ENCODE peak calls at places on chromosomes 12 and 14, in five cellular contexts. One of them, this sample, is unnamed.
A peak's percentile ranks its signal among the peaks of the same experiment; 100 is the strongest.

GRCh38 chr12:117936722-117937484 is 31.9 kb downstream of the KSR2 start:
- DNase-seq in MM.1S: no peak
- DNase-seq in fibroblast of lung: no peak
- DNase-seq in kidney: no peak
- DNase-seq in stimulated activated CD4-positive, alpha-beta T cell treated with anti-CD3 and anti-CD28 coated beads, Interleukin-4, amount 100 ng/mL, for 48 hours: no peak
- DNase-seq in this sample: no peak

GRCh38 chr12:108327621-108328371 is 11.3 kb downstream of the CMKLR1 start:
- DNase-seq in MM.1S: no peak
- DNase-seq in kidney: no peak
- DNase-seq in fibroblast of lung: no peak
- DNase-seq in stimulated activated CD4-positive, alpha-beta T cell treated with anti-CD3 and anti-CD28 coated beads, Interleukin-4, amount 100 ng/mL, for 48 hours: no peak
- DNase-seq in this sample: no peak

GRCh38 chr14:54117401-54117800 is 160.8 kb upstream of the BMP4 start:
- DNase-seq in fibroblast of lung: no peak
- DNase-seq in MM.1S: no peak
- DNase-seq in kidney: no peak
- DNase-seq in stimulated activated CD4-positive, alpha-beta T cell treated with anti-CD3 and anti-CD28 coated beads, Interleukin-4, amount 100 ng/mL, for 48 hours: no peak
- DNase-seq in this sample: no peak

GRCh38 chr12:12278899-12279298 is 12.1 kb upstream of the LRP6 start:
- DNase-seq in kidney: no peak
- DNase-seq in fibroblast of lung: peak; percentile 30
- DNase-seq in stimulated activated CD4-positive, alpha-beta T cell treated with anti-CD3 and anti-CD28 coated beads, Interleukin-4, amount 100 ng/mL, for 48 hours: no peak
- DNase-seq in MM.1S: no peak
- DNase-seq in this sample: no peak

GRCh38 chr12:122111070-122111750 is 32.7 kb downstream of the MLXIP start:
- DNase-seq in kidney: no peak
- DNase-seq in stimulated activated CD4-positive, alpha-beta T cell treated with anti-CD3 and anti-CD28 coated beads, Interleukin-4, amount 100 ng/mL, for 48 hours: no peak
- DNase-seq in fibroblast of lung: no peak
- DNase-seq in MM.1S: no peak
- DNase-seq in this sample: no peak

GRCh38 chr14:65211341-65211987 is 109.1 kb upstream of the MAX start:
- DNase-seq in MM.1S: no peak
- DNase-seq in fibroblast of lung: peak; percentile 85
- DNase-seq in stimulated activated CD4-positive, alpha-beta T cell treated with anti-CD3 and anti-CD28 coated beads, Interleukin-4, amount 100 ng/mL, for 48 hours: no peak
- DNase-seq in kidney: no peak
- DNase-seq in this sample: no peak

GRCh38 chr12:57631566-57632368 is 1.2 kb downstream of the B4GALNT1 start:
- DNase-seq in stimulated activated CD4-positive, alpha-beta T cell treated with anti-CD3 and anti-CD28 coated beads, Interleukin-4, amount 100 ng/mL, for 48 hours: no peak
- DNase-seq in MM.1S: no peak
- DNase-seq in fibroblast of lung: no peak
- DNase-seq in kidney: peak; percentile 74
- DNase-seq in this sample: no peak

GRCh38 chr14:100554082-100554677 is 33.0 kb downstream of the BEGAIN start:
- DNase-seq in kidney: no peak
- DNase-seq in MM.1S: no peak
- DNase-seq in fibroblast of lung: no peak
- DNase-seq in stimulated activated CD4-positive, alpha-beta T cell treated with anti-CD3 and anti-CD28 coated beads, Interleukin-4, amount 100 ng/mL, for 48 hours: no peak
- DNase-seq in this sample: no peak

GRCh38 chr14:68309121-68309520 is 483.7 kb downstream of the ZFP36L1 start:
- DNase-seq in stimulated activated CD4-positive, alpha-beta T cell treated with anti-CD3 and anti-CD28 coated beads, Interleukin-4, amount 100 ng/mL, for 48 hours: no peak
- DNase-seq in kidney: no peak
- DNase-seq in fibroblast of lung: no peak
- DNase-seq in MM.1S: no peak
- DNase-seq in this sample: no peak

GRCh38 chr12:110577717-110578521 is 5.2 kb downstream of the PPTC7 start:
- DNase-seq in kidney: no peak
- DNase-seq in MM.1S: no peak
- DNase-seq in stimulated activated CD4-positive, alpha-beta T cell treated with anti-CD3 and anti-CD28 coated beads, Interleukin-4, amount 100 ng/mL, for 48 hours: no peak
- DNase-seq in fibroblast of lung: peak; percentile 91
- DNase-seq in this sample: no peak

GRCh38 chr14:92719890-92720323 is 28.5 kb downstream of the LGMN start:
- DNase-seq in kidney: no peak
- DNase-seq in stimulated activated CD4-positive, alpha-beta T cell treated with anti-CD3 and anti-CD28 coated beads, Interleukin-4, amount 100 ng/mL, for 48 hours: no peak
- DNase-seq in MM.1S: no peak
- DNase-seq in fibroblast of lung: no peak
- DNase-seq in this sample: no peak

GRCh38 chr12:76237086-76237701 is 111.0 kb downstream of the BBS10 start:
- DNase-seq in MM.1S: no peak
- DNase-seq in fibroblast of lung: no peak
- DNase-seq in stimulated activated CD4-positive, alpha-beta T cell treated with anti-CD3 and anti-CD28 coated beads, Interleukin-4, amount 100 ng/mL, for 48 hours: no peak
- DNase-seq in kidney: no peak
- DNase-seq in this sample: no peak

GRCh38 chr12:57161491-57161890 is 14.1 kb upstream of the LRP1-AS start:
- DNase-seq in fibroblast of lung: no peak
- DNase-seq in stimulated activated CD4-positive, alpha-beta T cell treated with anti-CD3 and anti-CD28 coated beads, Interleukin-4, amount 100 ng/mL, for 48 hours: no peak
- DNase-seq in kidney: no peak
- DNase-seq in MM.1S: no peak
- DNase-seq in this sample: no peak

GRCh38 chr12:89544730-89545184 is 18.9 kb upstream of the POC1B start:
- DNase-seq in kidney: peak; percentile 77
- DNase-seq in stimulated activated CD4-positive, alpha-beta T cell treated with anti-CD3 and anti-CD28 coated beads, Interleukin-4, amount 100 ng/mL, for 48 hours: no peak
- DNase-seq in fibroblast of lung: peak; percentile 50
- DNase-seq in MM.1S: no peak
- DNase-seq in this sample: no peak

GRCh38 chr14:97626088-97626487 is 828.9 kb downstream of the VRK1 start:
- DNase-seq in stimulated activated CD4-positive, alpha-beta T cell treated with anti-CD3 and anti-CD28 coated beads, Interleukin-4, amount 100 ng/mL, for 48 hours: no peak
- DNase-seq in kidney: no peak
- DNase-seq in MM.1S: no peak
- DNase-seq in fibroblast of lung: no peak
- DNase-seq in this sample: no peak

GRCh38 chr12:92796650-92797049 is 93.9 kb downstream of the PLEKHG7 start:
- DNase-seq in kidney: no peak
- DNase-seq in fibroblast of lung: peak; percentile 12
- DNase-seq in MM.1S: no peak
- DNase-seq in stimulated activated CD4-positive, alpha-beta T cell treated with anti-CD3 and anti-CD28 coated beads, Interleukin-4, amount 100 ng/mL, for 48 hours: no peak
- DNase-seq in this sample: no peak

GRCh38 chr14:33932526-33933292 is 18.2 kb downstream of the EGLN3 start:
- DNase-seq in kidney: no peak
- DNase-seq in fibroblast of lung: peak; percentile 39
- DNase-seq in MM.1S: no peak
- DNase-seq in stimulated activated CD4-positive, alpha-beta T cell treated with anti-CD3 and anti-CD28 coated beads, Interleukin-4, amount 100 ng/mL, for 48 hours: no peak
- DNase-seq in this sample: no peak

GRCh38 chr12:98418357-98419075 is 96.9 kb upstream of the TMPO start:
- DNase-seq in kidney: peak; percentile 95
- DNase-seq in stimulated activated CD4-positive, alpha-beta T cell treated with anti-CD3 and anti-CD28 coated beads, Interleukin-4, amount 100 ng/mL, for 48 hours: no peak
- DNase-seq in fibroblast of lung: peak; percentile 95
- DNase-seq in MM.1S: no peak
- DNase-seq in this sample: no peak

GRCh38 chr12:176321-177181 is 37.4 kb downstream of the SLC6A12 start:
- DNase-seq in MM.1S: no peak
- DNase-seq in fibroblast of lung: peak; percentile 29
- DNase-seq in stimulated activated CD4-positive, alpha-beta T cell treated with anti-CD3 and anti-CD28 coated beads, Interleukin-4, amount 100 ng/mL, for 48 hours: no peak
- DNase-seq in kidney: no peak
- DNase-seq in this sample: no peak

GRCh38 chr12:52247622-52248540 is 14.8 kb downstream of the KRT7 start:
- DNase-seq in stimulated activated CD4-positive, alpha-beta T cell treated with anti-CD3 and anti-CD28 coated beads, Interleukin-4, amount 100 ng/mL, for 48 hours: no peak
- DNase-seq in kidney: no peak
- DNase-seq in MM.1S: no peak
- DNase-seq in fibroblast of lung: no peak
- DNase-seq in this sample: no peak

GRCh38 chr12:84637926-84638325 is 274.7 kb downstream of the SLC6A15 start:
- DNase-seq in kidney: no peak
- DNase-seq in fibroblast of lung: peak; percentile 34
- DNase-seq in MM.1S: no peak
- DNase-seq in stimulated activated CD4-positive, alpha-beta T cell treated with anti-CD3 and anti-CD28 coated beads, Interleukin-4, amount 100 ng/mL, for 48 hours: no peak
- DNase-seq in this sample: no peak

GRCh38 chr12:94571556-94571955 is 78.8 kb downstream of the TMCC3 start:
- DNase-seq in kidney: peak; percentile 82
- DNase-seq in MM.1S: no peak
- DNase-seq in fibroblast of lung: peak; percentile 84
- DNase-seq in stimulated activated CD4-positive, alpha-beta T cell treated with anti-CD3 and anti-CD28 coated beads, Interleukin-4, amount 100 ng/mL, for 48 hours: no peak
- DNase-seq in this sample: no peak

GRCh38 chr12:104604070-104604994 is 147.6 kb downstream of the CHST11 start:
- DNase-seq in stimulated activated CD4-positive, alpha-beta T cell treated with anti-CD3 and anti-CD28 coated beads, Interleukin-4, amount 100 ng/mL, for 48 hours: peak; percentile 58
- DNase-seq in kidney: peak; percentile 89
- DNase-seq in fibroblast of lung: peak; percentile 91
- DNase-seq in MM.1S: no peak
- DNase-seq in this sample: peak; percentile 47

GRCh38 chr12:76402259-76402658 is 54.0 kb upstream of the BBS10 start:
- DNase-seq in stimulated activated CD4-positive, alpha-beta T cell treated with anti-CD3 and anti-CD28 coated beads, Interleukin-4, amount 100 ng/mL, for 48 hours: no peak
- DNase-seq in MM.1S: no peak
- DNase-seq in fibroblast of lung: no peak
- DNase-seq in kidney: no peak
- DNase-seq in this sample: no peak

GRCh38 chr12:25130741-25131188 is 64.2 kb downstream of the DNAI7 start:
- DNase-seq in kidney: no peak
- DNase-seq in MM.1S: peak; percentile 74
- DNase-seq in stimulated activated CD4-positive, alpha-beta T cell treated with anti-CD3 and anti-CD28 coated beads, Interleukin-4, amount 100 ng/mL, for 48 hours: no peak
- DNase-seq in fibroblast of lung: peak; percentile 82
- DNase-seq in this sample: peak; percentile 25

GRCh38 chr12:13219320-13219719 is 22.8 kb downstream of the EMP1 start:
- DNase-seq in stimulated activated CD4-positive, alpha-beta T cell treated with anti-CD3 and anti-CD28 coated beads, Interleukin-4, amount 100 ng/mL, for 48 hours: no peak
- DNase-seq in MM.1S: no peak
- DNase-seq in kidney: no peak
- DNase-seq in fibroblast of lung: no peak
- DNase-seq in this sample: no peak

GRCh38 chr12:32303171-32303570 is 96.2 kb upstream of the FGD4 start:
- DNase-seq in stimulated activated CD4-positive, alpha-beta T cell treated with anti-CD3 and anti-CD28 coated beads, Interleukin-4, amount 100 ng/mL, for 48 hours: no peak
- DNase-seq in kidney: no peak
- DNase-seq in fibroblast of lung: no peak
- DNase-seq in MM.1S: no peak
- DNase-seq in this sample: no peak

GRCh38 chr14:62130441-62130840 is 368.2 kb downstream of the SNAPC1 start:
- DNase-seq in fibroblast of lung: no peak
- DNase-seq in MM.1S: no peak
- DNase-seq in kidney: no peak
- DNase-seq in stimulated activated CD4-positive, alpha-beta T cell treated with anti-CD3 and anti-CD28 coated beads, Interleukin-4, amount 100 ng/mL, for 48 hours: no peak
- DNase-seq in this sample: no peak

GRCh38 chr12:51593539-51593938 is 2.5 kb downstream of the SCN8A start:
- DNase-seq in MM.1S: peak; percentile 39
- DNase-seq in fibroblast of lung: peak; percentile 74
- DNase-seq in kidney: no peak
- DNase-seq in stimulated activated CD4-positive, alpha-beta T cell treated with anti-CD3 and anti-CD28 coated beads, Interleukin-4, amount 100 ng/mL, for 48 hours: peak; percentile 4
- DNase-seq in this sample: no peak

GRCh38 chr12:64611430-64612286 is 1.4 kb downstream of the RASSF3 start:
- DNase-seq in stimulated activated CD4-positive, alpha-beta T cell treated with anti-CD3 and anti-CD28 coated beads, Interleukin-4, amount 100 ng/mL, for 48 hours: peak; percentile 11
- DNase-seq in fibroblast of lung: peak; percentile 71
- DNase-seq in kidney: peak; percentile 79
- DNase-seq in MM.1S: peak; percentile 35
- DNase-seq in this sample: no peak

GRCh38 chr14:68376067-68376810 is 416.6 kb downstream of the ZFP36L1 start:
- DNase-seq in MM.1S: no peak
- DNase-seq in stimulated activated CD4-positive, alpha-beta T cell treated with anti-CD3 and anti-CD28 coated beads, Interleukin-4, amount 100 ng/mL, for 48 hours: no peak
- DNase-seq in kidney: no peak
- DNase-seq in fibroblast of lung: no peak
- DNase-seq in this sample: no peak

GRCh38 chr14:23385840-23386657 is 9.2 kb downstream of the CMTM5 start:
- DNase-seq in stimulated activated CD4-positive, alpha-beta T cell treated with anti-CD3 and anti-CD28 coated beads, Interleukin-4, amount 100 ng/mL, for 48 hours: no peak
- DNase-seq in MM.1S: no peak
- DNase-seq in fibroblast of lung: no peak
- DNase-seq in kidney: peak; percentile 61
- DNase-seq in this sample: no peak

GRCh38 chr12:128930591-128930990 is 77.3 kb downstream of the GLT1D1 start:
- DNase-seq in kidney: no peak
- DNase-seq in MM.1S: no peak
- DNase-seq in stimulated activated CD4-positive, alpha-beta T cell treated with anti-CD3 and anti-CD28 coated beads, Interleukin-4, amount 100 ng/mL, for 48 hours: no peak
- DNase-seq in fibroblast of lung: no peak
- DNase-seq in this sample: no peak

GRCh38 chr12:110498984-110499706 is 2.8 kb downstream of the VPS29 start:
- DNase-seq in fibroblast of lung: peak; percentile 22
- DNase-seq in kidney: no peak
- DNase-seq in MM.1S: no peak
- DNase-seq in stimulated activated CD4-positive, alpha-beta T cell treated with anti-CD3 and anti-CD28 coated beads, Interleukin-4, amount 100 ng/mL, for 48 hours: no peak
- DNase-seq in this sample: no peak

This sample was measured in GM18507.